ENCODE peak calls at places on chromosomes 13 and 19, in six cellular contexts. P is AG09309, Z is GM13977, K is bronchial epithelial cell, H is astrocyte, I is GM13976. M is an unnamed sample.

GRCh38 chr19:42176990-42177685 is 40.3 kb downstream of the DEDD2 start:
- DNase-seq in P (no peak), Z (peak; percentile 82), K (peak; percentile 34), H (peak; percentile 72), I (peak; percentile 86), M (peak; percentile 71)

GRCh38 chr13:37460211-37460610 is 138.4 kb downstream of the POSTN start:
- DNase-seq in P (peak; percentile 62), Z (no peak), K (no peak), H (peak; percentile 19), I (no peak), M (no peak)

GRCh38 chr19:3785464-3785937 is 680 bp downstream of the MATK start:
- DNase-seq in P (no peak), Z (no peak), K (no peak), H (no peak), I (no peak), M (no peak)

GRCh38 chr19:33098023-33098652 is 17.2 kb downstream of the GPATCH1 start:
- DNase-seq in P (no peak), Z (no peak), K (peak; percentile 88), H (no peak), I (no peak), M (no peak)

GRCh38 chr13:45207319-45207718 is 6.5 kb upstream of the KCTD4 start:
- DNase-seq in P (no peak), Z (no peak), K (peak; percentile 57), H (no peak), I (no peak), M (no peak)

GRCh38 chr13:108213946-108214345 is 1.4 kb downstream of the LIG4 start:
- DNase-seq in P (no peak), Z (no peak), K (peak; percentile 89), H (peak; percentile 53), I (no peak), M (no peak)

GRCh38 chr19:5083547-5083965 is 114.6 kb downstream of the KDM4B start:
- DNase-seq in P (no peak), Z (no peak), K (no peak), H (no peak), I (no peak), M (no peak)

GRCh38 chr19:51695088-51695487 is 2.0 kb downstream of the SPACA6 start:
- DNase-seq in P (no peak), Z (peak; percentile 8), K (no peak), H (no peak), I (no peak), M (no peak)

DNA sequence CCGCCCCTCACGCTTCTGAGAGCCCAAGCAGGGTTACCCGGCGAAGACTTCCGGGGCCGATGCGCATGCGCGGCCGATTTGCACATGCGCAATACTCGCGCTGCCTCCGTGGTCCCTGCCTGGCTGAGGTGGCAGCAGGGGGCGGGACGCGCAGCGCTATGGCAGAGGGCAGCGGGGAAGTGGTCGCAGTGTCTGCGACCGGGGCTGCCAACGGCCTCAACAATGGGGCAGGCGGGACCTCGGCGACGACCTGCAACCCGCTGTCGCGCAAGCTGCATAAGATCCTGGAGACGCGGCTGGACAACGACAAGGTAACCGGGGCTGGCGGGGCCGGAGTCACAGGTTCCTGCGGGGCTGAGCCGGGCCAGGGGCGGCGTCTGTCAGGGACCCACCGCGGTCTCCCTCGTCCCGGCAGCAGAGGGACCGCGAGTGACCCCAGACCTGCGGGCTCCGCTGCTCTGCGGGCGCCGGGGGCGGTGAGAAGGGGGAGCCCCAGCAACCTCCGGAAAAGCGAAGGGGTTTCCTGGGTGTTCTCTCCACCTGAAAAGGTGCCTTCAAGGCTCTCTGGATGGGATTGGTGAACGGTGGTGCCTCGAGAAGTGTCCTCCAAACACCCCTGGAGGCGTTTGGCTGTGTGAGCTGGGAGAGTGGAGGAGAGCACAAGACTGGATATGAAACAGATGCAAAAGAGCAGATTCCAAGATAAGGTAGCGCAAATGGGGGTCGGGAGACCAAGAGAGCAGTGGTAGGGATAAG is at the start of gene COG6:
- DNase-seq in P (peak; percentile 29), Z (peak; percentile 90), K (peak; percentile 79), H (peak; percentile 58), I (peak; percentile 90), M (peak; percentile 99)
- TF ChIP-seq CTCF in P (no peak), Z (no peak), K (peak; percentile 30), H (no peak), I (peak; percentile 12), M (no peak)

GRCh38 chr19:19404879-19405860 is at the start of gene GATAD2A:
- DNase-seq in P (peak; percentile 64), Z (peak; percentile 95), K (peak; percentile 87), H (peak; percentile 77), I (peak; percentile 96), M (peak; percentile 96)
- TF ChIP-seq CTCF in P (peak; percentile 25), Z (peak; percentile 71), K (peak; percentile 50), H (no peak), I (peak; percentile 73), M (no peak)

GRCh38 chr19:53881482-53882390 is at the start of gene PRKCG:
- DNase-seq in P (no peak), Z (peak; percentile 68), K (no peak), H (no peak), I (peak; percentile 66), M (peak; percentile 52)

GRCh38 chr19:53880716-53881481 is 1.1 kb upstream of the PRKCG start:
- DNase-seq in P (no peak), Z (no peak), K (no peak), H (no peak), I (no peak), M (no peak)

GRCh38 chr19:53878786-53879144 is 3.2 kb upstream of the PRKCG start:
- DNase-seq in P (no peak), Z (no peak), K (no peak), H (no peak), I (no peak), M (no peak)

GRCh38 chr19:53877361-53877766 is 4.6 kb upstream of the PRKCG start:
- DNase-seq in P (no peak), Z (no peak), K (no peak), H (no peak), I (no peak), M (no peak)

DNA sequence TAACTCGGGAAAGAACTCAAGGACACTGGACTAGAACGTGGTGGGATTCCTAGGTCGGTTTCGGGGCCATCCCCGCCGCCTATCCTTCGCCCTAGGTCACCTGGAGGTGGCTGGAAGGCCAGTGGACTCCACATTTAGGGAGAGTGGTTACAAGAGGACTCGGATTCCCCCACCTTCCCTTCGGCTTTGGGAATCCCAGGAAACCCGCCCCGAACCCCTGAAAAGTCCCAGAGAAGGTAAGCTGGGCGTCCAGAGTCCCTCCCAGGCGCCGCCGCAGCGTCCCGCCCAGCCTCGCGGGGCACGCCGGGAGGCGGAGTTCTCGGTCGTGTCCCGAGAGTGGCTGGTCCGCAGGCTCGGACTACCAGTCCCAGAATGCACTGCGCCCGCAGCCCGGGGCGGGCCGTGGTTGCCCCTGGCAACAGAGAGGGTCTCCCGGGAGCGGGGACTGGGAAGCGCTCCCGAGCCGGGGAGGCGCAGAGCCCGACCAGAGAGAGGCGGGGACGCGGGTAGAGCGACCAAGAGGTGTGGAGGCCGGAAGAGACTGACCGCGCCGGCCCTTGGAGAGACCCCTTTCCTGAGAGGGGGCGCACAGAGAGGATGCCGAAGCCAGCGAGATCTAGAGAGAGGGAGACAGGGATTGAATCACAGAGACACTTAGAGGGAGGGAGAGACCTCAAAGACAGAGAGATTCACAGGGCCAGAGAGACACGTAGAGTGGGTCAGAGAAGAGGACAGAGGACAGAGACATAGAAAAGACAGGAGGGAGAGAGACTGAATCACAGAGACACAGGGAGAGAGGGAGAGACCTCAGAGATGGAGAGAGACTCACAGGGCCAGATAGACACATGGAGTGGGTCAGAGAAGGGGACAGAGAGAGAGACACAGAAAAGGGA is 2.6 kb upstream of the PRKCG start:
- DNase-seq in P (no peak), Z (peak; percentile 94), K (peak; percentile 64), H (peak; percentile 66), I (peak; percentile 90), M (peak; percentile 74)
- TF ChIP-seq CTCF in P (no peak), Z (no peak), K (no peak), H (no peak), I (no peak), M (no peak)

GRCh38 chr13:91950803-91951202 is 552.4 kb downstream of the GPC5 start:
- DNase-seq in P (no peak), Z (no peak), K (no peak), H (no peak), I (no peak), M (no peak)

GRCh38 chr13:91946498-91947070 is 548.2 kb downstream of the GPC5 start:
- DNase-seq in P (no peak), Z (peak; percentile 12), K (peak; percentile 13), H (peak; percentile 2), I (peak; percentile 31), M (no peak)
- TF ChIP-seq CTCF in P (no peak), Z (peak; percentile 54), K (peak; percentile 28), H (peak; percentile 65), I (peak; percentile 19), M (no peak)

M was measured in activated B cell treated with CpG ODN at 0.5 μM for 24 hours.